ENCODE peak calls at places on chromosome 20, in five cellular contexts. C, P, R, Q and J are unnamed samples.
A peak's percentile ranks its signal among the peaks of the same experiment; 100 is the strongest.

GRCh38 chr20:14838663-14839650 is 501.5 kb upstream of the FLRT3 start:
- DNase-seq in C (no peak), P (no peak), R (no peak), Q (peak; percentile 67), J (peak; percentile 14)

GRCh38 chr20:50110141-50111047 is 2.6 kb downstream of the UBE2V1 start:
- DNase-seq in C (peak; percentile 67), P (no peak), R (no peak), Q (peak; percentile 54), J (peak; percentile 57)

GRCh38 chr20:51221791-51222408 is 199.0 kb upstream of the KCNG1 start:
- DNase-seq in C (no peak), P (no peak), R (no peak), Q (peak; percentile 10), J (peak; percentile 88)

GRCh38 chr20:60993647-60994046 is 258.4 kb upstream of the CDH4 start:
- DNase-seq in C (no peak), P (no peak), R (no peak), Q (no peak), J (no peak)

GRCh38 chr20:47854687-47855212 is 69.5 kb upstream of the SULF2 start:
- DNase-seq in C (no peak), P (no peak), R (no peak), Q (peak; percentile 35), J (peak; percentile 81)

GRCh38 chr20:46823271-46823747 is 71.3 kb upstream of the EYA2 start:
- DNase-seq in C (no peak), P (no peak), R (no peak), Q (peak; percentile 50), J (peak; percentile 14)

GRCh38 chr20:53078761-53079482 is 106.8 kb downstream of the TSHZ2 start:
- DNase-seq in C (no peak), P (no peak), R (no peak), Q (no peak), J (no peak)

GRCh38 chr20:32762754-32763201 is 593 bp downstream of the DNMT3B start:
- DNase-seq in C (no peak), P (no peak), R (peak; percentile 8), Q (no peak), J (no peak)

GRCh38 chr20:43507150-43508080 is at the start of gene L3MBTL1:
- DNase-seq in C (no peak), P (no peak), R (no peak), Q (peak; percentile 29), J (peak; percentile 42)

GRCh38 chr20:47464380-47465101 is 37.1 kb upstream of the NCOA3 start:
- DNase-seq in C (no peak), P (no peak), R (no peak), Q (peak; percentile 99), J (peak; percentile 99)

GRCh38 chr20:17747431-17747846 is 47.7 kb downstream of the BANF2 start:
- DNase-seq in C (no peak), P (no peak), R (no peak), Q (peak; percentile 88), J (peak; percentile 88)

GRCh38 chr20:47117789-47118188 is 223.1 kb downstream of the EYA2 start:
- DNase-seq in C (no peak), P (no peak), R (no peak), Q (no peak), J (peak; percentile 45)

GRCh38 chr20:50388733-50389436 is 121.3 kb upstream of the PTPN1 start:
- DNase-seq in C (no peak), P (no peak), R (no peak), Q (no peak), J (no peak)

GRCh38 chr20:51326241-51326819 is 216.2 kb downstream of the NFATC2 start:
- DNase-seq in C (peak; percentile 26), P (no peak), R (peak; percentile 36), Q (peak; percentile 68), J (peak; percentile 80)

GRCh38 chr20:58512808-58513552 is 2.2 kb downstream of the APCDD1L start:
- DNase-seq in C (no peak), P (no peak), R (no peak), Q (no peak), J (no peak)

GRCh38 chr20:44911264-44911921 is 1.5 kb downstream of the PABPC1L start:
- DNase-seq in C (peak; percentile 13), P (no peak), R (peak; percentile 37), Q (peak; percentile 75), J (peak; percentile 70)

GRCh38 chr20:58650181-58650775 is 805 bp upstream of the STX16 start:
- DNase-seq in C (peak; percentile 16), P (peak; percentile 9), R (peak; percentile 47), Q (no peak), J (no peak)